ENCODE peak calls at places on chromosomes 2 and 18, in nine cellular contexts. W is SHP77; U is fibroblast of lung; L is stimulated activated CD4-positive, alpha-beta T cell treated with anti-CD3 and anti-CD28 coated beads, Interleukin-15, amount 100 ng/mL, for 1 hour; E is activated effector memory CD4-positive, alpha-beta T cell treated with Interleukin-2 at 50 U/mL for 16 hours; Z is left colon; T is stimulated activated CD8-positive, alpha-beta memory T cell treated with anti-CD3 and anti-CD28 coated beads, Interleukin-15, amount 100 ng/mL, for 4 hours; K is stomach; D is ACHN. B is an unnamed sample.

GRCh38 chr2:200373973-200374416 is 67.5 kb downstream of the SPATS2L start:
- DNase-seq in W (no peak), U (no peak), L (no peak), E (no peak), Z (peak), T (no peak), K (no peak), D (peak), B (peak)

GRCh38 chr2:169285528-169285927 is 76.8 kb downstream of the LRP2 start:
- DNase-seq in W (no peak), U (no peak), L (no peak), E (no peak), Z (no peak), T (no peak), K (no peak), D (no peak), B (no peak)

GRCh38 chr18:48781041-48781989 is 169.4 kb downstream of the SMAD7 start:
- DNase-seq in W (no peak), U (peak), L (no peak), E (no peak), Z (peak), T (no peak), K (peak), D (no peak), B (peak)

GRCh38 chr2:20616341-20616871 is 34.5 kb downstream of the HS1BP3 start:
- DNase-seq in W (no peak), U (no peak), L (no peak), E (no peak), Z (peak), T (no peak), K (peak), D (no peak), B (no peak)

GRCh38 chr18:10006261-10006903 is 92.6 kb downstream of the VAPA start:
- DNase-seq in W (peak), U (peak), L (no peak), E (no peak), Z (no peak), T (no peak), K (no peak), D (peak), B (no peak)

GRCh38 chr2:217943379-217944321 is 59.1 kb downstream of the TNS1 start:
- DNase-seq in W (peak), U (peak), L (no peak), E (no peak), Z (peak), T (no peak), K (peak), D (peak), B (peak)

GRCh38 chr18:35695803-35696202 is 114.3 kb downstream of the GALNT1 start:
- DNase-seq in W (no peak), U (no peak), L (no peak), E (no peak), Z (no peak), T (no peak), K (peak), D (no peak), B (no peak)

GRCh38 chr18:74226666-74227065 is 65.1 kb downstream of the CYB5A start:
- DNase-seq in W (no peak), U (no peak), L (no peak), E (no peak), Z (no peak), T (no peak), K (no peak), D (no peak), B (no peak)

GRCh38 chr2:5695641-5696350 is 3.6 kb downstream of the SOX11 start:
- DNase-seq in W (peak), U (peak), L (no peak), E (no peak), Z (no peak), T (no peak), K (no peak), D (peak), B (no peak)

B was measured in colonic mucosa.